ENCODE peak calls at places on chromosome 1, in ten cellular contexts. One of them, this sample, is unnamed.

GRCh38 chr1:16905856-16906702 is 10.3 kb downstream of the RNU1-2 start:
- DNase-seq in H9: no peak
- DNase-seq in AG04450: no peak
- DNase-seq in GM23248: peak; percentile 75
- DNase-seq in upper lobe of left lung: no peak
- DNase-seq in SK-N-MC: no peak
- DNase-seq in heart left ventricle: no peak
- DNase-seq in upper lobe of right lung: no peak
- DNase-seq in kidney: no peak
- DNase-seq in transverse colon: no peak
- DNase-seq in this sample: no peak

GRCh38 chr1:21308847-21309652 is 18.8 kb upstream of the ECE1 start:
- DNase-seq in H9: no peak
- DNase-seq in AG04450: no peak
- DNase-seq in GM23248: peak; percentile 84
- DNase-seq in upper lobe of left lung: no peak
- DNase-seq in SK-N-MC: peak; percentile 28
- DNase-seq in heart left ventricle: no peak
- DNase-seq in upper lobe of right lung: no peak
- DNase-seq in kidney: no peak
- DNase-seq in transverse colon: peak; percentile 59
- DNase-seq in this sample: no peak

GRCh38 chr1:77639056-77639455 is 43.4 kb downstream of the ZZZ3 start:
- DNase-seq in H9: no peak
- DNase-seq in AG04450: no peak
- DNase-seq in GM23248: peak; percentile 67
- DNase-seq in upper lobe of left lung: no peak
- DNase-seq in SK-N-MC: no peak
- DNase-seq in heart left ventricle: no peak
- DNase-seq in upper lobe of right lung: no peak
- DNase-seq in kidney: no peak
- DNase-seq in transverse colon: no peak
- DNase-seq in this sample: no peak

GRCh38 chr1:7561331-7561921 is 209.7 kb upstream of the VAMP3 start:
- DNase-seq in H9: peak; percentile 89
- DNase-seq in AG04450: no peak
- DNase-seq in GM23248: peak; percentile 21
- DNase-seq in upper lobe of left lung: no peak
- DNase-seq in SK-N-MC: no peak
- DNase-seq in heart left ventricle: no peak
- DNase-seq in upper lobe of right lung: peak; percentile 63
- DNase-seq in kidney: peak; percentile 56
- DNase-seq in transverse colon: no peak
- DNase-seq in this sample: no peak

GRCh38 chr1:3614755-3615742 is 3.7 kb upstream of the MEGF6 start:
- DNase-seq in H9: peak; percentile 58
- DNase-seq in AG04450: no peak
- DNase-seq in GM23248: peak; percentile 55
- DNase-seq in upper lobe of left lung: peak; percentile 54
- DNase-seq in SK-N-MC: no peak
- DNase-seq in heart left ventricle: no peak
- DNase-seq in upper lobe of right lung: no peak
- DNase-seq in kidney: no peak
- DNase-seq in transverse colon: no peak
- DNase-seq in this sample: no peak

GRCh38 chr1:177065430-177065829 is 99.1 kb downstream of the ASTN1 start:
- DNase-seq in H9: no peak
- DNase-seq in AG04450: no peak
- DNase-seq in GM23248: no peak
- DNase-seq in upper lobe of left lung: no peak
- DNase-seq in SK-N-MC: no peak
- DNase-seq in heart left ventricle: no peak
- DNase-seq in upper lobe of right lung: no peak
- DNase-seq in kidney: no peak
- DNase-seq in transverse colon: no peak
- DNase-seq in this sample: no peak

GRCh38 chr1:93021539-93022134 is 57.4 kb upstream of the MTF2 start:
- DNase-seq in H9: no peak
- DNase-seq in AG04450: no peak
- DNase-seq in GM23248: peak; percentile 64
- DNase-seq in upper lobe of left lung: no peak
- DNase-seq in SK-N-MC: no peak
- DNase-seq in heart left ventricle: no peak
- DNase-seq in upper lobe of right lung: no peak
- DNase-seq in kidney: no peak
- DNase-seq in transverse colon: no peak
- DNase-seq in this sample: no peak

GRCh38 chr1:28354121-28354520 is 15.4 kb upstream of the PHACTR4 start:
- DNase-seq in H9: no peak
- DNase-seq in AG04450: no peak
- DNase-seq in GM23248: peak; percentile 84
- DNase-seq in upper lobe of left lung: no peak
- DNase-seq in SK-N-MC: no peak
- DNase-seq in heart left ventricle: no peak
- DNase-seq in upper lobe of right lung: no peak
- DNase-seq in kidney: no peak
- DNase-seq in transverse colon: no peak
- DNase-seq in this sample: no peak

GRCh38 chr1:159222075-159222865 is 17.6 kb downstream of the ACKR1 start:
- DNase-seq in H9: no peak
- DNase-seq in AG04450: no peak
- DNase-seq in GM23248: no peak
- DNase-seq in upper lobe of left lung: no peak
- DNase-seq in SK-N-MC: no peak
- DNase-seq in heart left ventricle: no peak
- DNase-seq in upper lobe of right lung: no peak
- DNase-seq in kidney: no peak
- DNase-seq in transverse colon: no peak
- DNase-seq in this sample: no peak

GRCh38 chr1:67816096-67816493 is 17.2 kb downstream of the GNG12 start:
- DNase-seq in H9: no peak
- DNase-seq in AG04450: no peak
- DNase-seq in GM23248: no peak
- DNase-seq in upper lobe of left lung: no peak
- DNase-seq in SK-N-MC: no peak
- DNase-seq in heart left ventricle: no peak
- DNase-seq in upper lobe of right lung: no peak
- DNase-seq in kidney: no peak
- DNase-seq in transverse colon: peak; percentile 72
- DNase-seq in this sample: no peak

GRCh38 chr1:230283678-230284077 is 142.5 kb downstream of the PGBD5 start:
- DNase-seq in H9: no peak
- DNase-seq in AG04450: no peak
- DNase-seq in GM23248: no peak
- DNase-seq in upper lobe of left lung: peak; percentile 44
- DNase-seq in SK-N-MC: no peak
- DNase-seq in heart left ventricle: no peak
- DNase-seq in upper lobe of right lung: peak; percentile 55
- DNase-seq in kidney: no peak
- DNase-seq in transverse colon: no peak
- DNase-seq in this sample: no peak

GRCh38 chr1:57835620-57836019 is 411.8 kb upstream of the DAB1 start:
- DNase-seq in H9: peak; percentile 41
- DNase-seq in AG04450: no peak
- DNase-seq in GM23248: no peak
- DNase-seq in upper lobe of left lung: no peak
- DNase-seq in SK-N-MC: no peak
- DNase-seq in heart left ventricle: no peak
- DNase-seq in upper lobe of right lung: no peak
- DNase-seq in kidney: no peak
- DNase-seq in transverse colon: peak; percentile 18
- DNase-seq in this sample: no peak

DNA sequence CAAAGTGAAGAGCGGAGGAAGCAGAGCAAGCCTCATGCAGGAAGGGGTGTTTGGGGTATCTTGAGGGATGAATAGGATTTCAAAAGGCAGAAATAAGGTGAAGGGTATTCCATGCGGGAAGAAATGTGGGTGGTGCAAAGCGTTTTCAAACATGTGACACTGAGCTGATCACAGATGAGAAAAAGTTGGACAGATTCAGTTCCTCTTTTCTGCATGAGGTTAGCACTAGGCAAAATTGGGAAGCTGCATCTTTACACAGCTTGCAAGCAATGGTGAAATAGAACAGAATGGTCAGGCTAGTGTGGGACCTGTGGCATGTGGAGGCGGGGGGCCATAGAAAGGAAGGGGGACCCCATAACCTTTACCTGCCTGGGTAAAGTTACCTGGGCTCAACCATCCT is 16.6 kb downstream of the KCNA10 start:
- DNase-seq in H9: no peak
- DNase-seq in AG04450: no peak
- DNase-seq in GM23248: no peak
- DNase-seq in upper lobe of left lung: no peak
- DNase-seq in SK-N-MC: no peak
- DNase-seq in heart left ventricle: no peak
- DNase-seq in upper lobe of right lung: no peak
- DNase-seq in kidney: peak; percentile 26
- DNase-seq in transverse colon: no peak
- DNase-seq in this sample: no peak
- H3K27ac ChIP-seq in H9: no peak overlapping the region
- H3K27ac ChIP-seq in AG04450: no peak overlapping the region
- H3K27ac ChIP-seq in GM23248: no peak overlapping the region
- H3K27ac ChIP-seq in upper lobe of left lung: no peak overlapping the region
- H3K27ac ChIP-seq in SK-N-MC: no peak overlapping the region
- H3K27ac ChIP-seq in heart left ventricle: no peak overlapping the region
- H3K27ac ChIP-seq in upper lobe of right lung: no peak overlapping the region
- H3K27ac ChIP-seq in kidney: no peak overlapping the region
- H3K27ac ChIP-seq in transverse colon: no peak overlapping the region
- H3K27ac ChIP-seq in this sample: no peak overlapping the region

DNA sequence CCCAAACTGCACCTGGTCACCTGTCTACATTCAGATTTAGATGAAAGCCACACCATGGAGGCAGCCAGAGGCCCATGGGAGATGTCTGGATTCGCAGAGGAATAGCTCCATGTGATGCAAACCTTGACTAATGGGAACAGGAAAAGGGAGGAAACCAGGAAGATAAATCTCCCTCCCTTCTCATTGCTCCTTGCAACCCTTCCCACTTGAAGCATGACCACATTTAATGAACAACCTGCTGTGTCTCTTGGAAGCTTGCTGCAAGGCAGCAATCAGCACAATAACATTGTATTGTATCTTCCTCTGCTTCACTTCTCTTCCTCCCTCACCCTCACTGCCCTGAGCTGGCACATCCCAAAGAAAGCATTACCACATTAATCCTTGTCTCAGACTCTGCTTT is 42.5 kb upstream of the KLF17 start:
- DNase-seq in H9: no peak
- DNase-seq in AG04450: no peak
- DNase-seq in GM23248: peak; percentile 25
- DNase-seq in upper lobe of left lung: no peak
- DNase-seq in SK-N-MC: peak; percentile 92
- DNase-seq in heart left ventricle: no peak
- DNase-seq in upper lobe of right lung: no peak
- DNase-seq in kidney: no peak
- DNase-seq in transverse colon: no peak
- DNase-seq in this sample: no peak
- H3K27ac ChIP-seq in H9: no peak overlapping the region
- H3K27ac ChIP-seq in AG04450: no peak overlapping the region
- H3K27ac ChIP-seq in GM23248: no peak overlapping the region
- H3K27ac ChIP-seq in upper lobe of left lung: no peak overlapping the region
- H3K27ac ChIP-seq in SK-N-MC: no peak overlapping the region
- H3K27ac ChIP-seq in heart left ventricle: no peak overlapping the region
- H3K27ac ChIP-seq in upper lobe of right lung: no peak overlapping the region
- H3K27ac ChIP-seq in kidney: no peak overlapping the region
- H3K27ac ChIP-seq in transverse colon: no peak overlapping the region
- H3K27ac ChIP-seq in this sample: no peak overlapping the region

GRCh38 chr1:201745023-201745422 is 83.9 kb upstream of the IPO9 start:
- DNase-seq in H9: no peak
- DNase-seq in AG04450: peak; percentile 71
- DNase-seq in GM23248: peak; percentile 91
- DNase-seq in upper lobe of left lung: no peak
- DNase-seq in SK-N-MC: no peak
- DNase-seq in heart left ventricle: no peak
- DNase-seq in upper lobe of right lung: no peak
- DNase-seq in kidney: no peak
- DNase-seq in transverse colon: no peak
- DNase-seq in this sample: no peak
- H3K27ac ChIP-seq in H9: no peak overlapping the region
- H3K27ac ChIP-seq in AG04450: no peak overlapping the region
- H3K27ac ChIP-seq in GM23248: peak overlapping the region; percentile 94
- H3K27ac ChIP-seq in upper lobe of left lung: no peak overlapping the region
- H3K27ac ChIP-seq in SK-N-MC: no peak overlapping the region
- H3K27ac ChIP-seq in heart left ventricle: peak overlapping the region; percentile 18
- H3K27ac ChIP-seq in upper lobe of right lung: no peak overlapping the region
- H3K27ac ChIP-seq in kidney: no peak overlapping the region
- H3K27ac ChIP-seq in transverse colon: no peak overlapping the region
- H3K27ac ChIP-seq in this sample: no peak overlapping the region

DNA sequence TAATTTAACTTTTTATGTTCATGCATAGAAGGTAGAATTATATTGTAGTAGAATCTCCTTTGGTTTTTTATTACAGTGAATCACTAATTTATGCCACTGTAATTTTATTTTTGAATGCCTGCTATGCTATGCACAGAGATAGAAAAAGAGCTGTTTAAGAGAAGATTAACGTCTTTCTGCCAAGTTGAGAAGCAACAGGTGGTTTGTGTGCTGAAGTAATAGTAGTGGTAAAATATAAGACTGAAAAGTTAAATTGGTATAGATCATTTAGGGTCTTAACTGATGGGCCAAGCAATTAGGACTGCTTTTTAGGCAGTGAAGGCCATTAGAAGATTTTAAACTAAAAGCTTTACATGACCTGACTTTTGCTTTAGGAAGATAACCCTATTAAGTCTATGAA is 115.1 kb downstream of the SYT14 start:
- DNase-seq in H9: no peak
- DNase-seq in AG04450: no peak
- DNase-seq in GM23248: no peak
- DNase-seq in upper lobe of left lung: no peak
- DNase-seq in SK-N-MC: no peak
- DNase-seq in heart left ventricle: no peak
- DNase-seq in upper lobe of right lung: no peak
- DNase-seq in kidney: no peak
- DNase-seq in transverse colon: no peak
- DNase-seq in this sample: no peak
- H3K27ac ChIP-seq in H9: no peak overlapping the region
- H3K27ac ChIP-seq in AG04450: no peak overlapping the region
- H3K27ac ChIP-seq in GM23248: no peak overlapping the region
- H3K27ac ChIP-seq in upper lobe of left lung: no peak overlapping the region
- H3K27ac ChIP-seq in SK-N-MC: no peak overlapping the region
- H3K27ac ChIP-seq in heart left ventricle: no peak overlapping the region
- H3K27ac ChIP-seq in upper lobe of right lung: no peak overlapping the region
- H3K27ac ChIP-seq in kidney: no peak overlapping the region
- H3K27ac ChIP-seq in transverse colon: no peak overlapping the region
- H3K27ac ChIP-seq in this sample: no peak overlapping the region

This sample was measured in substantia nigra.